ENCODE peak calls at places on chromosomes 7 and 10, in seven cellular contexts. S is bronchial epithelial cell, Y is tibial nerve, P is psoas muscle, B is GM20000, M is PC-9, I is astrocyte of the cerebellum. H is an unnamed sample.

GRCh38 chr10:123421461-123421860 is 244.7 kb upstream of the GPR26 start:
- DNase-seq in B (no peak), Y (no peak), P (no peak), I (no peak), S (no peak), M (no peak), H (no peak)

GRCh38 chr7:26508917-26509316 is 217.3 kb downstream of the SNX10 start:
- DNase-seq in Y (no peak), M (no peak), S (no peak), B (no peak), I (no peak), P (no peak), H (no peak)

GRCh38 chr10:78511324-78512204 is 477.9 kb downstream of the RPS24 start:
- DNase-seq in M (no peak), B (no peak), I (no peak), P (no peak), S (no peak), Y (no peak), H (no peak)

GRCh38 chr10:80199828-80200227 is 5.5 kb downstream of the ANXA11 start:
- DNase-seq in M (peak; percentile 53), P (no peak), S (peak; percentile 78), B (no peak), Y (peak; percentile 41), I (peak; percentile 19), H (no peak)

GRCh38 chr10:35464805-35465456 is 128.6 kb downstream of the CCNY start:
- DNase-seq in S (no peak), P (no peak), I (no peak), Y (no peak), M (no peak), B (no peak), H (no peak)

GRCh38 chr7:35315517-35315916 is 61.6 kb upstream of the TBX20 start:
- DNase-seq in S (no peak), I (no peak), P (no peak), Y (no peak), M (no peak), B (no peak), H (no peak)

GRCh38 chr7:143005632-143006260 is 21.2 kb downstream of the OR9A2 start:
- DNase-seq in B (no peak), Y (no peak), M (no peak), S (no peak), I (no peak), P (no peak), H (no peak)

GRCh38 chr7:29239638-29240037 is 45.1 kb downstream of the CHN2 start:
- DNase-seq in S (peak; percentile 22), I (no peak), Y (no peak), B (no peak), P (no peak), M (no peak), H (no peak)

GRCh38 chr7:908159-908918 is 32.0 kb downstream of the GET4 start:
- DNase-seq in Y (no peak), M (no peak), S (no peak), I (no peak), P (no peak), B (no peak), H (no peak)

GRCh38 chr7:158846304-158846703 is 10.1 kb upstream of the DYNC2I1 start:
- DNase-seq in M (no peak), B (no peak), S (no peak), I (no peak), P (no peak), Y (no peak), H (no peak)
- TF ChIP-seq CTCF in M (no peak), B (no peak), S (no peak), I (no peak), P (no peak), Y (no peak), H (no peak)

DNA sequence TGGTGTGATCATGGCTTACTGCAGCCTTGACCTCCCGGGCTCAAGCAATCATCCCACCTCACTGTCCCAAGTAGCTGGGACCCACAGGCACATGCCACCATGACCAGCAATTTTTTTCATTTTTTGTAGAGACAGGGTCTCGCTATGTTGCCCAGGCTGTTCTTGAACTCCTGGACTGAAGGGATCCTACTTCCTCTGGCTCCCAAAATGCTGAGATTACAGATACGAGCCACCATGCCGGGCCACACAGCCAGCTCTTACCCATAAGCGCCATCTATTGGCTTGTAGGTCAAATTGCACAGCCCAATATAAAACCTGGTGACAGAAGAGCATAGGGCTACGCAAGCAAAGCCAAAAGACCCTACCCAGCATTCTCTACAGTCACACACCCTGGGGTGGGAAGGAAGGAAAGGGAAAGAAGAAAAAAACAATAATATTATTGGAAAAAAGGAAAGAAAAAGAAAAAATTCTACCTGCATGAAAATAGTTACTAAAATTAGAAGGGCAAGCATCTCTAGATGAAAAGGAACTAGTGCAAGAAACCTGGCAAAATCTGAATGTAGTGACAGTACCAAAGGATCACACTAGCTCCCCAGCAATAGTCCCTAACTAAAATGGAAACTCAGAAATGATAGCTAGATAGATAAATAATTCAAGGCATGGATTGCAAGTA is 29.4 kb upstream of the AMPH start:
- DNase-seq in M (no peak), B (peak; percentile 56), P (no peak), I (peak; percentile 32), Y (no peak), S (peak; percentile 35), H (no peak)
- TF ChIP-seq CTCF in M (peak; percentile 84), B (peak; percentile 78), P (peak; percentile 22), I (peak; percentile 85), Y (no peak), S (peak; percentile 78), H (peak; percentile 28)

DNA sequence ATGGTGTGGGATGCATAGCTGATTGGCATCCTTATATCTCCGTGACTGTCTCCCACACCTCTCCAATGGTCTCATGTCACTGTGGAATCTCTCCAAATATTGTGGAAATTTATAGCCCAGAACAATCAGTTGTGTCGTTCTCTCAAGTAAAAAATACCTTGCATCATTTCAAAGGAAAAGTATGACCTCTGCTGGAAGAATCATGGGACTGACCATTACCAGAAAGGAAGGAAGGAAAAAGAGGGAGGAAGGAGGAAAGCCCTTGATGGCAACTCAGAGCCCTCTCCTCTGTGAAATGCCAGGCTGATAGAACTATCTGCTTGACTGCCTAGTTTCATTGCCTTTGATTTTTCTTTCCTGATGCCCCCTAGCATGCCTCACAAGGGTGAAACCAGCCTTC is 76.3 kb downstream of the FOXI2 start:
- DNase-seq in Y (no peak), M (no peak), B (no peak), S (peak; percentile 6), I (no peak), P (no peak), H (no peak)
- TF ChIP-seq CTCF in Y (no peak), M (peak; percentile 19), B (no peak), S (no peak), I (no peak), P (no peak), H (no peak)

DNA sequence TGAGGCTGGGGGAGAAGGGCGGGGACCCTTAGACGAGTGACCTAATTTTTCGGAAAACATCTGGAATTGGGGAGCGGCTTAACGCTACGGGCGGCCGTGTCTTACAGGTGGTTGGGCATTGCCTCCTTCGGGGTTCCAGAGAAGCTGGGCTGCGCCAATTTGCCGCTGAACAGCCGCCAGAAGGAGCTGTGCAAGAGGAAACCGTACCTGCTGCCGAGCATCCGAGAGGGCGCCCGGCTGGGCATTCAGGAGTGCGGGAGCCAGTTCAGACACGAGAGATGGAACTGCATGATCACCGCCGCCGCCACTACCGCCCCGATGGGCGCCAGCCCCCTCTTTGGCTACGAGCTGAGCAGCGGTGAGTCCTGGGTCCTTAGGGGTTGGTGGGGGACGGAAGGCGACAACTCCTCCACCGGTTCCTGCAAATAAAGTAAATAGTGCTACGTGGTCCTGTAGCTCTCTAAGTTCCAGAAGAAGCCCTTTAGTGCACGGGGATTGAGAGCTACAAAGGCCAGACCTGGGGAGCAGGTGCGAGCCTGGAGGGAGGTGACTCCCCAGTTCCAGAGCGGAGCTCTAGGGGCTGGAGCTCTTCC is 756 bp downstream of the WNT16 start:
- DNase-seq in I (no peak), B (peak; percentile 59), Y (no peak), P (no peak), S (peak; percentile 29), M (no peak), H (peak; percentile 62)
- TF ChIP-seq CTCF in I (peak; percentile 17), B (no peak), Y (no peak), P (no peak), S (peak; percentile 26), M (no peak), H (no peak)

GRCh38 chr7:78434281-78434680 is 635.7 kb downstream of the PHTF2 start:
- DNase-seq in S (no peak), I (no peak), B (no peak), Y (no peak), P (no peak), M (no peak), H (no peak)
- TF ChIP-seq CTCF in S (no peak), I (peak; percentile 9), B (no peak), Y (no peak), P (no peak), M (no peak), H (no peak)

GRCh38 chr7:102974366-102975236 is 61.8 kb downstream of the LRRC17 start:
- DNase-seq in Y (no peak), M (no peak), P (no peak), I (no peak), S (no peak), B (no peak), H (no peak)
- TF ChIP-seq CTCF in Y (no peak), M (no peak), P (no peak), I (no peak), S (no peak), B (no peak), H (no peak)

DNA sequence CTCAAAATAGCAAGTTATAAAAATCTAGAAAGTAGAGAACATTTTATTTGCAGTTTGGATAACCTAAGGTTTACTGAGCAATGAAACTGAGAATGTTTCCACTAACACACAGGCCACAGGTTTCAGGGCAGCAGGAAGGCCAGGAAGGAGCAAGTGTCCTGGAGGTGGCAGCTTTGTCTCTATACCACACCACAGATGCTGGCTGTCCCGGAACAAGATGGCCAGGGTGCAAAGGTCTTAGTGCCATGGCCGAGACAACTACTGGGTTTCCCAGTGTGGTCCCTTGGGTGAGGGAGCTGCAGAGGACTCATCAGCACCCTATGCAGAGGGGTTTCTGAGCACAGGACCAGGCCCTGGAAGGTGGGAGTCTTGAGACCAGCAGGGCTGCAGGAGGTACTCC is 92.0 kb downstream of the CTBP2 start:
- DNase-seq in S (no peak), P (peak; percentile 33), I (no peak), Y (no peak), B (no peak), M (no peak), H (no peak)
- TF ChIP-seq CTCF in S (no peak), P (no peak), I (no peak), Y (no peak), B (no peak), M (no peak), H (no peak)

GRCh38 chr10:97635577-97635976 is 2.3 kb upstream of the MORN4 start:
- DNase-seq in M (no peak), I (no peak), B (no peak), Y (no peak), P (no peak), S (no peak), H (no peak)

GRCh38 chr10:97632949-97633884 is at the start of gene MORN4:
- DNase-seq in B (peak; percentile 89), S (peak; percentile 80), M (peak; percentile 72), P (peak; percentile 96), I (peak; percentile 77), Y (peak; percentile 92), H (peak; percentile 93)

GRCh38 chr10:97629289-97629688 is 4.0 kb downstream of the MORN4 start:
- DNase-seq in P (no peak), M (no peak), Y (no peak), I (no peak), B (no peak), S (no peak), H (no peak)

GRCh38 chr10:97631098-97631497 is 2.2 kb downstream of the MORN4 start:
- DNase-seq in I (no peak), B (no peak), M (no peak), Y (no peak), S (no peak), P (no peak), H (no peak)

GRCh38 chr10:97633921-97634320 is 621 bp upstream of the MORN4 start:
- DNase-seq in P (no peak), Y (no peak), I (no peak), M (no peak), S (no peak), B (no peak), H (no peak)
- TF ChIP-seq CTCF in P (peak; percentile 11), Y (peak; percentile 31), I (no peak), M (peak; percentile 54), S (peak; percentile 30), B (no peak), H (no peak)

H was measured in mesothelial cell of epicardium.